ENCODE peak calls at places on chromosomes 13 and 19, in ten cellular contexts. B, P, F, S, Z, C, L, E, V and J are unnamed samples.

GRCh38 chr19:7297742-7298141 is 3.5 kb upstream of the INSR start:
- DNase-seq in E (no peak), L (no peak), F (no peak), C (no peak), B (no peak), S (no peak), P (no peak), V (no peak), Z (no peak), J (no peak)

GRCh38 chr19:56141416-56141992 is 417 bp downstream of the ZNF444 start:
- DNase-seq in S (no peak), E (no peak), F (peak; percentile 29), P (no peak), V (no peak), Z (no peak), L (no peak), B (no peak), C (peak; percentile 22), J (no peak)

GRCh38 chr13:96417956-96418355 is 328.0 kb downstream of the HS6ST3 start:
- DNase-seq in F (no peak), C (no peak), B (no peak), E (no peak), P (no peak), V (no peak), S (no peak), L (no peak), Z (no peak), J (no peak)

GRCh38 chr13:110371550-110372465 is 64.7 kb downstream of the COL4A2 start:
- DNase-seq in Z (no peak), V (no peak), S (no peak), P (no peak), B (no peak), F (no peak), E (no peak), C (no peak), L (no peak), J (no peak)

GRCh38 chr19:10611907-10612306 is 13.4 kb upstream of the SLC44A2 start:
- DNase-seq in L (no peak), S (no peak), B (no peak), Z (no peak), F (no peak), P (no peak), E (no peak), C (no peak), V (no peak), J (no peak)

GRCh38 chr13:112942689-112943308 is 26.2 kb upstream of the MCF2L start:
- DNase-seq in E (peak; percentile 93), Z (peak; percentile 89), P (peak; percentile 91), B (peak; percentile 96), C (peak; percentile 98), V (peak; percentile 96), F (peak; percentile 99), S (peak; percentile 96), L (peak; percentile 97), J (peak; percentile 94)

GRCh38 chr19:2132731-2133490 is 18.5 kb downstream of the AP3D1 start:
- DNase-seq in C (no peak), S (peak; percentile 30), V (peak; percentile 75), P (no peak), E (no peak), L (no peak), F (no peak), Z (no peak), B (no peak), J (no peak)

GRCh38 chr13:113005076-113005865 is 36.3 kb downstream of the MCF2L start:
- DNase-seq in B (no peak), P (no peak), V (no peak), L (no peak), S (no peak), C (no peak), F (no peak), Z (no peak), E (no peak), J (no peak)

GRCh38 chr13:99255241-99255640 is 2.9 kb downstream of the GPR18 start:
- DNase-seq in B (no peak), C (no peak), E (no peak), P (no peak), S (no peak), F (no peak), L (no peak), Z (no peak), V (no peak), J (no peak)

GRCh38 chr19:41205995-41206394 is 13.0 kb downstream of the CYP2S1 start:
- DNase-seq in L (no peak), S (no peak), C (no peak), F (no peak), B (no peak), V (no peak), P (no peak), E (no peak), Z (peak; percentile 38), J (no peak)

GRCh38 chr13:92232880-92233279 is 834.5 kb downstream of the GPC5 start:
- DNase-seq in B (no peak), S (no peak), E (no peak), V (no peak), F (no peak), C (no peak), L (no peak), Z (no peak), P (no peak), J (no peak)

GRCh38 chr19:35710784-35711723 is 6.7 kb downstream of the ZBTB32 start:
- DNase-seq in E (no peak), S (no peak), C (no peak), F (no peak), B (no peak), L (no peak), P (no peak), V (no peak), Z (no peak), J (no peak)

GRCh38 chr19:29672933-29673336 is 7.7 kb downstream of the PLEKHF1 start:
- DNase-seq in P (no peak), E (no peak), S (no peak), L (no peak), B (no peak), Z (no peak), V (no peak), C (peak; percentile 77), F (peak; percentile 63), J (no peak)

GRCh38 chr13:112213467-112214245 is 146.7 kb downstream of the SOX1 start:
- DNase-seq in Z (no peak), C (no peak), E (peak; percentile 9), B (no peak), P (no peak), F (peak; percentile 80), L (no peak), S (no peak), V (peak; percentile 93), J (no peak)

GRCh38 chr13:44093607-44094583 is 214.2 kb downstream of the LACC1 start:
- DNase-seq in B (no peak), P (no peak), S (no peak), F (no peak), C (no peak), E (no peak), V (no peak), L (no peak), Z (no peak), J (peak; percentile 42)

GRCh38 chr19:17766543-17767131 is 15.4 kb downstream of the FCHO1 start:
- DNase-seq in P (peak; percentile 88), C (no peak), L (peak; percentile 91), B (peak; percentile 78), V (peak; percentile 74), S (peak; percentile 81), E (peak; percentile 87), F (peak; percentile 94), Z (peak; percentile 86), J (no peak)

GRCh38 chr13:40798380-40798779 is 9.0 kb downstream of the SLC25A15 start:
- DNase-seq in L (no peak), V (peak; percentile 68), S (no peak), C (no peak), P (no peak), B (no peak), Z (no peak), F (no peak), E (no peak), J (no peak)

GRCh38 chr13:96792736-96793444 is 201.4 kb downstream of the OXGR1 start:
- DNase-seq in L (no peak), B (no peak), E (no peak), F (no peak), Z (peak; percentile 46), S (no peak), C (no peak), P (no peak), V (no peak), J (no peak)

GRCh38 chr19:56076413-56076998 is 44.6 kb downstream of the ZNF787 start:
- DNase-seq in V (peak; percentile 65), L (peak; percentile 61), E (peak; percentile 38), P (peak; percentile 28), B (peak; percentile 14), Z (peak; percentile 54), C (peak; percentile 16), F (peak; percentile 67), S (no peak), J (peak; percentile 39)

GRCh38 chr19:51491586-51491985 is 10.0 kb downstream of the SIGLEC12 start:
- DNase-seq in F (no peak), B (no peak), E (no peak), C (no peak), S (no peak), V (no peak), Z (no peak), P (no peak), L (no peak), J (no peak)

GRCh38 chr13:25171517-25172302 is at the start of gene AMER2:
- DNase-seq in S (peak; percentile 22), E (no peak), F (peak; percentile 11), L (no peak), B (peak; percentile 86), C (no peak), Z (peak; percentile 1), P (no peak), V (no peak), J (peak; percentile 92)

GRCh38 chr13:68304287-68304893 is 1074.3 kb upstream of the PCDH9 start:
- DNase-seq in V (no peak), Z (no peak), E (peak; percentile 24), F (no peak), B (no peak), C (no peak), P (peak; percentile 1), S (no peak), L (no peak), J (peak; percentile 2)

GRCh38 chr19:3665681-3666544 is 34.4 kb downstream of the PIP5K1C start:
- DNase-seq in Z (no peak), E (peak; percentile 14), S (peak; percentile 80), P (no peak), V (peak; percentile 74), F (peak; percentile 70), C (peak; percentile 76), L (peak; percentile 79), B (peak; percentile 65), J (peak; percentile 84)

GRCh38 chr19:4144666-4145261 is 8.7 kb upstream of the CREB3L3 start:
- DNase-seq in Z (peak; percentile 71), L (no peak), S (no peak), C (no peak), E (peak; percentile 45), F (peak; percentile 71), B (no peak), V (no peak), P (peak; percentile 82), J (no peak)

GRCh38 chr13:62331384-62331783 is 915.7 kb upstream of the PCDH20 start:
- DNase-seq in B (no peak), F (no peak), S (no peak), P (no peak), Z (no peak), E (no peak), C (no peak), V (no peak), L (no peak), J (no peak)

GRCh38 chr13:24834902-24835510 is 71.0 kb downstream of the RNF17 start:
- DNase-seq in P (no peak), V (no peak), S (no peak), C (no peak), Z (no peak), B (no peak), L (no peak), E (no peak), F (peak; percentile 11), J (no peak)